ENCODE peak calls at places on chromosome 3, in five cellular contexts. K, E, V, Z and W are unnamed samples.

GRCh38 chr3:59566481-59566975 is 516.7 kb upstream of the CFAP20DC start:
- DNase-seq in V (no peak), E (peak), K (no peak), Z (no peak), W (no peak)

GRCh38 chr3:51968175-51968681 is 974 bp upstream of the PCBP4 start:
- DNase-seq in K (peak), E (peak), V (peak), Z (no peak), W (no peak)

GRCh38 chr3:78845605-78846004 is 922.2 kb downstream of the ROBO1 start:
- DNase-seq in K (no peak), Z (no peak), E (peak), V (no peak), W (no peak)

GRCh38 chr3:145696011-145696410 is 465.0 kb downstream of the PLOD2 start:
- DNase-seq in V (no peak), E (no peak), K (no peak), Z (no peak), W (no peak)

GRCh38 chr3:130900959-130901358 is 7.1 kb downstream of the ATP2C1 start:
- DNase-seq in K (no peak), V (no peak), Z (no peak), E (no peak), W (no peak)

GRCh38 chr3:119560160-119560559 is 746 bp upstream of the CD80 start:
- DNase-seq in K (no peak), V (no peak), E (no peak), Z (no peak), W (no peak)

GRCh38 chr3:102307442-102307841 is 127.4 kb upstream of the ZPLD1 start:
- DNase-seq in Z (no peak), E (no peak), V (no peak), K (no peak), W (no peak)

GRCh38 chr3:51929420-51930003 is 12.2 kb downstream of the RRP9 start:
- DNase-seq in K (no peak), V (no peak), E (no peak), Z (no peak), W (no peak)

GRCh38 chr3:125443923-125444322 is 68.8 kb upstream of the ZNF148 start:
- DNase-seq in K (peak), V (no peak), Z (no peak), E (no peak), W (no peak)

GRCh38 chr3:27449530-27450150 is 34.5 kb downstream of the SLC4A7 start:
- DNase-seq in E (no peak), K (no peak), Z (no peak), V (no peak), W (no peak)

GRCh38 chr3:128426128-128426921 is 40.4 kb downstream of the DNAJB8 start:
- DNase-seq in E (peak), K (peak), V (no peak), Z (peak), W (no peak)

GRCh38 chr3:112333002-112333385 is at the start of gene CD200:
- DNase-seq in Z (peak), E (peak), K (peak), V (peak), W (peak)

GRCh38 chr3:157073810-157074209 is 86.1 kb downstream of the CCNL1 start:
- DNase-seq in V (no peak), Z (no peak), E (no peak), K (peak), W (no peak)

GRCh38 chr3:184525337-184526157 is 36.0 kb upstream of the EPHB3 start:
- DNase-seq in K (no peak), E (no peak), V (no peak), Z (no peak), W (no peak)

GRCh38 chr3:138369151-138369900 is 20.9 kb downstream of the MRAS start:
- DNase-seq in Z (no peak), K (peak), E (no peak), V (no peak), W (no peak)

GRCh38 chr3:192571197-192571791 is 156.0 kb downstream of the FGF12 start:
- DNase-seq in E (no peak), Z (peak), V (peak), K (peak), W (peak)

DNA sequence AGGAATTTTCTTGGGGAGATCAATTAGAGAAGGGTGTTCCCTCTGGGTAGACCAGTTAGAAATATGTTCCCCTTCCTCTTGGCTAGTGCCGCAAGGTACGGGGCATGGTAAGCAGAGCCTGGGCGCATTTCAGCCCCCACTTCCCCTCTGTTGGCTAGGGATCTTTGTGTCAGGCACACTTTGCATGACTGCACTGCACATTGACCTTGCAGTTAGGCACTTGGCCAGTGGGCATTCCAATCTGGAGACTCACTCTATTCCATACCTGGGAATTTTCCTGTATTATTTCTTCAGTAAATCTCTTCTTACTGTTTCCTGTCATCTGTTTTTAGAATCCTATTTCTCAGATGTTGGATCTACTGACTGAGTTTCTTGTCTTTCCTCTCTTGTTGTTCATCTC is 30.0 kb upstream of the CACNA1D start:
- DNase-seq in Z (no peak), V (no peak), E (no peak), K (no peak), W (no peak)
- H3K27ac ChIP-seq in Z (no peak), V (no peak), E (no peak), K (no peak), W (no peak)

DNA sequence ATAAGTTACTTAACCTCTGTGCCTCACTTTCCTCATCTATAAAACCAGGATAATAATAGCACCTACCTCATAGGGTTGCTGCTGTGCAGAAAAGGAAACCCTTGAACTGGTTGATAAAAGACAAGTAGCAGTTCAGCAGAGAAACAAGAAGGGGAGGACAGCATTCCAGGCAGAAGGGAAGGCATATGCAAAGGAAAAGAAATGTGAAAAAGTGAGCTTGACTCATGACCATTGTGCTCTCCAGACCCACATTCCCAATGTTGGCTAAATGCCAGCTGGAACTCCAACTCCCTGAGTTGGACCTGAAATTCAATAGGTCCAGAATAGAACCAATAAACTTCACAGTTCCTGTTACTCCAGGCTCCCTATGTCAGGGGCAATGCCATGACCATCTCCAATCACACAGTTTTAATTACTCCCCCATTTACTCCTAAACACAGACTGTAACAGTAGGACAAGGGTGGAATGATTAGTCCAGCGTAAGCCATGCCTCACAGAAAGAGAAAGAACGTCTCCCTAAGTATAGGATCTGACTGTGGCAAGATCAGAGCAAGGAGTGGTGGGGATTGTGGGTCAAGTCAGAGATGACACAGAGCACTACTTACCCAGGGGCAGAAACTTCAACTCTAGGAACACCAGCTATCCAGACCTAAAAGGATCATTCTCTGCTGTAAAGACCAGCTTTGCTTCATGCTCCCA is 26.9 kb downstream of the PRKAR2A start:
- DNase-seq in E (no peak), K (peak), V (peak), Z (no peak), W (no peak)
- H3K27ac ChIP-seq in E (no peak), K (peak), V (peak), Z (no peak), W (no peak)

GRCh38 chr3:100963041-100963440 is 30.2 kb downstream of the ABI3BP start:
- DNase-seq in E (no peak), V (no peak), K (no peak), Z (no peak), W (no peak)
- H3K27ac ChIP-seq in E (no peak), V (no peak), K (no peak), Z (no peak), W (no peak)

GRCh38 chr3:67044955-67045354 is 46.8 kb downstream of the KBTBD8 start:
- DNase-seq in V (no peak), Z (no peak), E (no peak), K (no peak), W (no peak)

GRCh38 chr3:67048716-67049076 is 50.6 kb downstream of the KBTBD8 start:
- DNase-seq in V (no peak), E (no peak), Z (no peak), K (no peak), W (no peak)

GRCh38 chr3:67048067-67048715 is 50.1 kb downstream of the KBTBD8 start:
- DNase-seq in K (no peak), V (no peak), E (no peak), Z (no peak), W (no peak)

GRCh38 chr3:67045711-67046465 is 47.8 kb downstream of the KBTBD8 start:
- DNase-seq in K (no peak), E (no peak), Z (no peak), V (no peak), W (no peak)

GRCh38 chr3:67044295-67044694 is 46.2 kb downstream of the KBTBD8 start:
- DNase-seq in K (no peak), V (no peak), Z (no peak), E (no peak), W (no peak)
- H3K27ac ChIP-seq in K (no peak), V (no peak), Z (no peak), E (no peak), W (no peak)

DNA sequence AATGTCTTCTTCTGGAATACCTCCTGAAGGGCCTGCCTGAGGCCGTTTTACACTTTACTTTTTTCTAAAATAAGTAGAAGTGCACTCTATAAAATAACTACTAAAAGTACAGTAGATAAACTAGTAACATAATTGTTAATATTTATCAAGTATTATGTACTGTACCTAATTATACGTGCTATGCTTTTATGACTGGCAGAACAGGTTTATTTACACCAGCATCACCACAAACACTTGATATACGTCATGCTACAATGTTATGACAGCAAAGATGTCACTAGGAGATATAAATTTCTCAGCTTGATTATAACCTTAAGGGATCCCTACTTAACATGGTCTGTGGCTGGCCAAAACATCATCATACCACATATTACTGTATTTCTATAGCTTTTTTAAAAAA is 29.4 kb downstream of the DLG1 start:
- DNase-seq in V (no peak), E (no peak), Z (no peak), K (no peak), W (no peak)
- H3K27ac ChIP-seq in V (no peak), E (no peak), Z (no peak), K (no peak), W (no peak)